ENCODE peak calls at places on chromosomes 7 and 10, in five cellular contexts. L, O, U, V and P are unnamed samples.

GRCh38 chr7:42972703-42973500 is 40.7 kb downstream of the MRPL32 start:
- DNase-seq in L (peak; percentile 75), O (no peak), U (peak; percentile 32), V (peak; percentile 20), P (peak; percentile 76)

GRCh38 chr10:114714281-114714741 is 56.2 kb upstream of the ABLIM1 start:
- DNase-seq in L (peak; percentile 98), O (no peak), U (no peak), V (peak; percentile 81), P (peak; percentile 70)

GRCh38 chr7:11239311-11239710 is 265.6 kb downstream of the PHF14 start:
- DNase-seq in L (no peak), O (no peak), U (no peak), V (no peak), P (no peak)

GRCh38 chr10:110488944-110489343 is 8.8 kb upstream of the DUSP5 start:
- DNase-seq in L (no peak), O (no peak), U (no peak), V (no peak), P (no peak)

GRCh38 chr10:95260397-95260881 is 30.4 kb downstream of the PDLIM1 start:
- DNase-seq in L (peak; percentile 94), O (no peak), U (peak; percentile 42), V (peak; percentile 84), P (peak; percentile 84)

GRCh38 chr7:84123903-84124573 is 70.6 kb downstream of the SEMA3A start:
- DNase-seq in L (peak; percentile 79), O (no peak), U (no peak), V (peak; percentile 2), P (no peak)

GRCh38 chr10:15124190-15124589 is 27.0 kb downstream of the RPP38 start:
- DNase-seq in L (no peak), O (no peak), U (no peak), V (no peak), P (no peak)

GRCh38 chr7:144517762-144518161 is 114.3 kb upstream of the NOBOX start:
- DNase-seq in L (no peak), O (no peak), U (no peak), V (no peak), P (no peak)

GRCh38 chr7:69812756-69813155 is 214.5 kb downstream of the AUTS2 start:
- DNase-seq in L (no peak), O (no peak), U (no peak), V (no peak), P (no peak)

GRCh38 chr7:102450242-102450641 is 14.4 kb downstream of the ALKBH4 start:
- DNase-seq in L (no peak), O (no peak), U (no peak), V (no peak), P (no peak)

GRCh38 chr10:88598060-88598459 is 11.5 kb downstream of the LIPJ start:
- DNase-seq in L (no peak), O (peak; percentile 67), U (no peak), V (no peak), P (no peak)
- TF ChIP-seq BHLHE40 in L (no peak), O (no peak), U (no peak), V (no peak), P (no peak)

GRCh38 chr7:21299766-21300165 is 128.1 kb upstream of the SP4 start:
- DNase-seq in L (no peak), O (no peak), U (no peak), V (no peak), P (no peak)

DNA sequence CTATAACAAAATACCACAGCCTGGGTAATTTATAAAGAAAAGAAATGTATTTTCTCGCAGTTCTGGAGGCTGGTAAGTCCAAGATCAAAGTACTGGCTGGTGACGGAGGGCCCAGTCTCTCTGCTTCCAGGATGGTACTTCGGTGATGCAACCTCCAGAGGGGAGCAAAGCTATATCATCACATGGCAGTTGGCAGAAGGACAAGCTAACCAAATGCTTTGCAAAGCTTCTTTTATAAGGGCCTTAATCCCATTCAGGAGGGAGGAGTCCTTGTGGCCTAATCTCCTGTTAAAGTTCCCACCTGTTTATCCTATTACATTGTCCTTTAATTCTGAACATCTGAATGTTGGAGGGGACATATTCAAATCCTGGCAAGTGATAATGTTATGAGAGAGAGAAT is 134.1 kb upstream of the SP4 start:
- DNase-seq in L (no peak), O (no peak), U (no peak), V (no peak), P (no peak)
- TF ChIP-seq CTCF in L (no peak), O (no peak), U (no peak), V (no peak), P (no peak)

GRCh38 chr10:119301397-119301796 is 94.0 kb downstream of the GRK5 start:
- DNase-seq in L (peak; percentile 24), O (no peak), U (no peak), V (no peak), P (no peak)
- TF ChIP-seq BHLHE40 in L (no peak), O (no peak), U (no peak), V (no peak), P (no peak)

GRCh38 chr10:45001382-45002148 is 842 bp downstream of the ZNF22 start:
- DNase-seq in L (peak; percentile 69), O (peak; percentile 44), U (peak; percentile 80), V (no peak), P (peak; percentile 23)
- TF ChIP-seq CTCF in L (no peak), O (no peak), U (peak; percentile 39), V (no peak), P (no peak)

DNA sequence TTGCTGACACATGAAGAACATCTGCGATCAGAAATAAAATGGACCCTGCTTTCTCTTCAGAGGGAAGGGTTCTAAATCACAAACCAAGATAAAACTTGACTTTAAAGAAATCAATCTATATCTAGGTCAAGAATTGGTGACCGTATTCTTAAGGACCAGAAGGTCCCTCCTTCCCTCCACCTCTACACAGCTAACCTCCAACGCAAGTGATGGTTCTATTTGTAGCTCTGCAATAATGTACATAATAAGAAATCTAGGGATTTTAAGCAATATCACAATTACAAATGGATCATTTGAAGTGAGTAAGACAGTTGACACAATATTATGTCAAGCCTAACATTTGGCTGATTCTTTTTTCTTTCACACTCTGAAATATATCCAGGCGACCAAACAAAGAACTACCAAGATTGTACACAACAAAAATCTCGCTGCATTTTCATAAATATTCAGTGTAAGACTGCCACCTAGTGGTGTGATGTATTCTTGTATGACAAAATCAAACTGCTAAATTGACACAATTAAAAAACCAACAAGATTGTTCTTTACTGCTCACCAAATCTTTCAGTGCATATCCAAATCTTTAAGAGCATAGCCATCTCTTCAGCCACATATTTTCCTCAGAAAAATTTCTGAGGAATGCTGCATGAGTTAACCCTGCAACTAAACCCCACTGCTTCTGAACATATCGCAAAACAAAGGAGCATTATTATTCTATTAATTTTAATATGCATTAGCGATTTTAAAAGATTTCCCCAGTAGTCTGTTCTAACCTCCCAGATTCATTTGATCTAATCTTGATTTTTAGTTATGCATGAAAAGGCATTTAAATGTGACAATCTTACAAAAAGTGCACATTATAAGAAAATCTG is 44.5 kb downstream of the ICA1 start:
- DNase-seq in L (peak; percentile 73), O (peak; percentile 43), U (peak; percentile 74), V (peak; percentile 51), P (peak; percentile 39)
- TF ChIP-seq BHLHE40 in L (no peak), O (no peak), U (no peak), V (no peak), P (no peak)

DNA sequence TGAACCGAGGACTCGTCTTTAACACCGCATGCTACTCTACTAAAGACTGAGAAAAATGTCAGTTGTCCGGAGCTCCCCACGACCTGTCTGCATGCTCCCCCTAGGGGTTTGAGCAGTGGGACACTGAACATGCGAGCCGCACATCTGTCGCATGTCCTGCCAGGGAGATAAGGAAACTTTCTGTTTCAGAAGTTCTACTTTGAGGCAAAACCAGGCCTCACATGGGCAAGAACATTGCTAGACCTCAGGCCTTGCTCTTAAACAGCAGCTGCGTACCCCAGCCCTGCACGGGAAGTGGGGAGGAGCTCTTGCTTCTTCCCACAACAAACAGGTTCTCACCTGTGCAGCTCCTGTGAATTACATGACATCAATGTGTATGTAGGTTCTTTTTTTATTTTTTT is 30.3 kb upstream of the HERPUD2 start:
- DNase-seq in L (no peak), O (peak; percentile 93), U (peak; percentile 47), V (peak; percentile 30), P (no peak)
- TF ChIP-seq CTCF in L (no peak), O (peak; percentile 57), U (peak; percentile 54), V (peak; percentile 67), P (no peak)

GRCh38 chr7:91230503-91230902 is 33.7 kb upstream of the FZD1 start:
- DNase-seq in L (no peak), O (no peak), U (no peak), V (no peak), P (no peak)
- TF ChIP-seq BHLHE40 in L (no peak), O (no peak), U (no peak), V (no peak), P (no peak)

GRCh38 chr7:100400656-100401055 is 27.4 kb downstream of the PILRA start:
- DNase-seq in L (no peak), O (no peak), U (peak; percentile 85), V (peak; percentile 42), P (no peak)
- TF ChIP-seq CTCF in L (peak; percentile 20), O (no peak), U (peak; percentile 95), V (peak; percentile 81), P (no peak)